ENCODE peak calls at places on chromosomes 3 and 15, in nine cellular contexts. One of them, this sample, is unnamed.

GRCh38 chr3:59327324-59327939 is 277.6 kb upstream of the CFAP20DC start:
- DNase-seq in IMR-90: peak; percentile 41
- DNase-seq in neural progenitor cell: peak; percentile 68
- DNase-seq in suprapubic skin: no peak
- DNase-seq in adipocyte: peak; percentile 27
- DNase-seq in cardiac muscle cell: no peak
- DNase-seq in mesendoderm: peak; percentile 86
- DNase-seq in neuronal stem cell: peak; percentile 61
- DNase-seq in Peyer's patch: no peak
- DNase-seq in this sample: no peak

GRCh38 chr15:57640935-57641682 is 49.4 kb downstream of the MYZAP start:
- DNase-seq in suprapubic skin: no peak
- DNase-seq in neural progenitor cell: peak; percentile 44
- DNase-seq in mesendoderm: peak; percentile 47
- DNase-seq in cardiac muscle cell: peak; percentile 32
- DNase-seq in Peyer's patch: no peak
- DNase-seq in adipocyte: peak; percentile 68
- DNase-seq in IMR-90: peak; percentile 12
- DNase-seq in neuronal stem cell: peak; percentile 15
- DNase-seq in this sample: peak; percentile 44

GRCh38 chr3:4824948-4825325 is 154.3 kb upstream of the BHLHE40 start:
- DNase-seq in cardiac muscle cell: no peak
- DNase-seq in Peyer's patch: no peak
- DNase-seq in adipocyte: peak; percentile 51
- DNase-seq in mesendoderm: peak; percentile 54
- DNase-seq in suprapubic skin: no peak
- DNase-seq in neuronal stem cell: no peak
- DNase-seq in IMR-90: peak; percentile 60
- DNase-seq in neural progenitor cell: no peak
- DNase-seq in this sample: no peak

GRCh38 chr15:63238796-63239195 is 38.6 kb upstream of the APH1B start:
- DNase-seq in neural progenitor cell: no peak
- DNase-seq in IMR-90: peak; percentile 78
- DNase-seq in Peyer's patch: no peak
- DNase-seq in neuronal stem cell: no peak
- DNase-seq in suprapubic skin: no peak
- DNase-seq in cardiac muscle cell: no peak
- DNase-seq in adipocyte: peak; percentile 75
- DNase-seq in mesendoderm: no peak
- DNase-seq in this sample: no peak

GRCh38 chr3:78519281-78519680 is 1248.5 kb downstream of the ROBO1 start:
- DNase-seq in cardiac muscle cell: no peak
- DNase-seq in neuronal stem cell: no peak
- DNase-seq in Peyer's patch: no peak
- DNase-seq in suprapubic skin: no peak
- DNase-seq in mesendoderm: no peak
- DNase-seq in IMR-90: no peak
- DNase-seq in adipocyte: peak; percentile 46
- DNase-seq in neural progenitor cell: no peak
- DNase-seq in this sample: no peak

GRCh38 chr3:112818289-112818688 is 28.4 kb downstream of the CD200R1L start:
- DNase-seq in neural progenitor cell: no peak
- DNase-seq in adipocyte: peak; percentile 70
- DNase-seq in neuronal stem cell: no peak
- DNase-seq in mesendoderm: no peak
- DNase-seq in Peyer's patch: no peak
- DNase-seq in suprapubic skin: no peak
- DNase-seq in IMR-90: peak; percentile 79
- DNase-seq in cardiac muscle cell: no peak
- DNase-seq in this sample: no peak

GRCh38 chr15:85457392-85457968 is 77.1 kb downstream of the AKAP13 start:
- DNase-seq in cardiac muscle cell: no peak
- DNase-seq in neural progenitor cell: no peak
- DNase-seq in IMR-90: no peak
- DNase-seq in suprapubic skin: no peak
- DNase-seq in mesendoderm: no peak
- DNase-seq in adipocyte: no peak
- DNase-seq in neuronal stem cell: no peak
- DNase-seq in Peyer's patch: no peak
- DNase-seq in this sample: no peak

GRCh38 chr3:37973250-37974054 is 17.1 kb upstream of the VILL start:
- DNase-seq in neuronal stem cell: no peak
- DNase-seq in IMR-90: peak; percentile 13
- DNase-seq in adipocyte: peak; percentile 18
- DNase-seq in mesendoderm: peak; percentile 45
- DNase-seq in neural progenitor cell: no peak
- DNase-seq in Peyer's patch: no peak
- DNase-seq in suprapubic skin: no peak
- DNase-seq in cardiac muscle cell: no peak
- DNase-seq in this sample: no peak

GRCh38 chr15:62606376-62607164 is 436.0 kb upstream of the TPM1 start:
- DNase-seq in cardiac muscle cell: no peak
- DNase-seq in mesendoderm: no peak
- DNase-seq in neuronal stem cell: no peak
- DNase-seq in neural progenitor cell: no peak
- DNase-seq in Peyer's patch: no peak
- DNase-seq in IMR-90: peak; percentile 100
- DNase-seq in adipocyte: peak; percentile 93
- DNase-seq in suprapubic skin: no peak
- DNase-seq in this sample: no peak

GRCh38 chr3:140031170-140031569 is 96.2 kb downstream of the CLSTN2 start:
- DNase-seq in mesendoderm: no peak
- DNase-seq in cardiac muscle cell: no peak
- DNase-seq in adipocyte: no peak
- DNase-seq in neuronal stem cell: no peak
- DNase-seq in IMR-90: no peak
- DNase-seq in Peyer's patch: no peak
- DNase-seq in suprapubic skin: no peak
- DNase-seq in neural progenitor cell: no peak
- DNase-seq in this sample: no peak

GRCh38 chr3:126125341-126125740 is 41.4 kb upstream of the SLC41A3 start:
- DNase-seq in Peyer's patch: no peak
- DNase-seq in IMR-90: no peak
- DNase-seq in suprapubic skin: peak; percentile 14
- DNase-seq in adipocyte: no peak
- DNase-seq in neuronal stem cell: no peak
- DNase-seq in cardiac muscle cell: no peak
- DNase-seq in mesendoderm: no peak
- DNase-seq in neural progenitor cell: no peak
- DNase-seq in this sample: no peak

GRCh38 chr3:168693870-168694269 is 598.1 kb upstream of the GOLIM4 start:
- DNase-seq in IMR-90: no peak
- DNase-seq in mesendoderm: peak; percentile 13
- DNase-seq in suprapubic skin: no peak
- DNase-seq in Peyer's patch: no peak
- DNase-seq in adipocyte: no peak
- DNase-seq in neuronal stem cell: no peak
- DNase-seq in neural progenitor cell: no peak
- DNase-seq in cardiac muscle cell: no peak
- DNase-seq in this sample: no peak

GRCh38 chr15:50353251-50353998 is 1.6 kb downstream of the GABPB1 start:
- DNase-seq in mesendoderm: no peak
- DNase-seq in Peyer's patch: no peak
- DNase-seq in suprapubic skin: no peak
- DNase-seq in cardiac muscle cell: peak; percentile 0
- DNase-seq in IMR-90: peak; percentile 95
- DNase-seq in neuronal stem cell: no peak
- DNase-seq in neural progenitor cell: no peak
- DNase-seq in adipocyte: peak; percentile 92
- DNase-seq in this sample: no peak

GRCh38 chr3:104717828-104718196 is 648.9 kb upstream of the ALCAM start:
- DNase-seq in suprapubic skin: no peak
- DNase-seq in mesendoderm: no peak
- DNase-seq in cardiac muscle cell: no peak
- DNase-seq in neuronal stem cell: no peak
- DNase-seq in neural progenitor cell: no peak
- DNase-seq in adipocyte: peak; percentile 4
- DNase-seq in Peyer's patch: no peak
- DNase-seq in IMR-90: peak; percentile 68
- DNase-seq in this sample: no peak

GRCh38 chr3:16961621-16962205 is 77.0 kb downstream of the PLCL2 start:
- DNase-seq in cardiac muscle cell: no peak
- DNase-seq in neuronal stem cell: no peak
- DNase-seq in adipocyte: no peak
- DNase-seq in Peyer's patch: no peak
- DNase-seq in neural progenitor cell: no peak
- DNase-seq in IMR-90: no peak
- DNase-seq in suprapubic skin: no peak
- DNase-seq in mesendoderm: peak; percentile 46
- DNase-seq in this sample: no peak

GRCh38 chr3:42101048-42101447 is 9.9 kb downstream of the TRAK1 start:
- DNase-seq in mesendoderm: no peak
- DNase-seq in neuronal stem cell: no peak
- DNase-seq in cardiac muscle cell: no peak
- DNase-seq in Peyer's patch: no peak
- DNase-seq in IMR-90: peak; percentile 79
- DNase-seq in neural progenitor cell: no peak
- DNase-seq in adipocyte: peak; percentile 81
- DNase-seq in suprapubic skin: no peak
- DNase-seq in this sample: no peak

GRCh38 chr3:175726228-175726627 is 867.1 kb downstream of the NAALADL2 start:
- DNase-seq in suprapubic skin: no peak
- DNase-seq in cardiac muscle cell: no peak
- DNase-seq in neural progenitor cell: no peak
- DNase-seq in mesendoderm: no peak
- DNase-seq in IMR-90: no peak
- DNase-seq in neuronal stem cell: no peak
- DNase-seq in adipocyte: no peak
- DNase-seq in Peyer's patch: no peak
- DNase-seq in this sample: no peak

GRCh38 chr3:162512488-162512887 is 1015.9 kb downstream of the OTOL1 start:
- DNase-seq in mesendoderm: no peak
- DNase-seq in neuronal stem cell: no peak
- DNase-seq in Peyer's patch: no peak
- DNase-seq in cardiac muscle cell: peak; percentile 61
- DNase-seq in adipocyte: no peak
- DNase-seq in neural progenitor cell: no peak
- DNase-seq in suprapubic skin: no peak
- DNase-seq in IMR-90: no peak
- DNase-seq in this sample: no peak

GRCh38 chr3:47283193-47283537 is 421 bp downstream of the KLHL18 start:
- DNase-seq in Peyer's patch: peak; percentile 43
- DNase-seq in neuronal stem cell: no peak
- DNase-seq in adipocyte: peak; percentile 50
- DNase-seq in cardiac muscle cell: no peak
- DNase-seq in mesendoderm: peak; percentile 37
- DNase-seq in neural progenitor cell: no peak
- DNase-seq in suprapubic skin: no peak
- DNase-seq in IMR-90: no peak
- DNase-seq in this sample: peak; percentile 24

DNA sequence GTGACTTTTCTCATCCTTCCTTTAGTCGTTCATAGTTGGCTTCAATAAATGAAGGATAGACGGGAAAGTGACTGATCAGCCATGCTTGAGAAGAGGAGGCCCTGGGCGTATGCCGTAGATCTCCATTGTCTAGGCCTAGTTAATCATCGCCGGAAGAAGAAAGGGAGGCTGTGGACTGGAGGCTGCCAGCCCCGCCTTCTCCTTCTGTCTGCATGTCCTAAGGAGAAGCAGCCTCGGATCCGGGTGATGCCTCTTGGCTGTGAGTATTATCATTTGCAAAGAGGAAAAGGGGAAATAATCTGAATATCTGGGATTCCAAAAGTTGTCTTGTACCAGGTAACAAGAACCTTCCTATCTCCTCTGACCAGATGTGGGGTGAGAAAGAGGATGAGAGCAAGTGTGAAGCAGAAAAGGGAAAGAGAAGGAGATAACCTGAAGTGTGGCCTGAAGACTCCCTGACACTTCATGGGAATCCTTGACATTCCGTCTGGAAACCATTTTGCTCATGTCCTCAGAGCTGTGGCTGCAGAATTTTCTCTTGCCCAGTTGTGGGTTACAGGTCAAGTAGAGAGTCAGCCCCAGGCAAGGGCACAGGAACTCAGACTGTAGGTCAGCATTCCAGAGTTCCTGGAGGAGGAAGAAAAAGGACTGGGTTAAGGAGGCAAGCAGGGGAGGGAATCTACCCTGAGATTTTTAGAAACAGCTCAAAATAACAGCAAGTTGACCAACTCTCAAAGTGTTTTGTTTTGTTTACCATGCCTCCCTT is 4.3 kb upstream of the THSD4 start:
- DNase-seq in IMR-90: no peak
- DNase-seq in adipocyte: peak; percentile 50
- DNase-seq in mesendoderm: peak; percentile 51
- DNase-seq in neural progenitor cell: no peak
- DNase-seq in suprapubic skin: no peak
- DNase-seq in neuronal stem cell: no peak
- DNase-seq in cardiac muscle cell: no peak
- DNase-seq in Peyer's patch: no peak
- DNase-seq in this sample: no peak
- H3K27me3 ChIP-seq in IMR-90: no peaks in the 10 kb centered on the region
- H3K27me3 ChIP-seq in adipocyte: no peaks in the 10 kb centered on the region
- H3K27me3 ChIP-seq in mesendoderm: no peaks in the 10 kb centered on the region
- H3K27me3 ChIP-seq in neural progenitor cell: peaks cover 17% of the 10 kb centered on the region
- H3K27me3 ChIP-seq in suprapubic skin: peaks cover 3% of the 10 kb centered on the region
- H3K27me3 ChIP-seq in neuronal stem cell: peaks cover 29% of the 10 kb centered on the region
- H3K27me3 ChIP-seq in cardiac muscle cell: no peaks in the 10 kb centered on the region
- H3K27me3 ChIP-seq in Peyer's patch: no peaks in the 10 kb centered on the region
- H3K27me3 ChIP-seq in this sample: no peaks in the 10 kb centered on the region

GRCh38 chr3:172766241-172766640 is 15.7 kb downstream of the ECT2 start:
- DNase-seq in suprapubic skin: no peak
- DNase-seq in mesendoderm: no peak
- DNase-seq in IMR-90: no peak
- DNase-seq in neural progenitor cell: no peak
- DNase-seq in neuronal stem cell: no peak
- DNase-seq in Peyer's patch: no peak
- DNase-seq in adipocyte: no peak
- DNase-seq in cardiac muscle cell: no peak
- DNase-seq in this sample: no peak
- H3K36me3 ChIP-seq in suprapubic skin: peaks cover 31% of the 10 kb centered on the region
- H3K36me3 ChIP-seq in mesendoderm: no peaks in the 10 kb centered on the region
- H3K36me3 ChIP-seq in IMR-90: peaks cover 11% of the 10 kb centered on the region
- H3K36me3 ChIP-seq in neural progenitor cell: peaks cover 87% of the 10 kb centered on the region
- H3K36me3 ChIP-seq in neuronal stem cell: peaks cover 11% of the 10 kb centered on the region
- H3K36me3 ChIP-seq in Peyer's patch: no peaks in the 10 kb centered on the region
- H3K36me3 ChIP-seq in adipocyte: peaks cover 36% of the 10 kb centered on the region
- H3K36me3 ChIP-seq in cardiac muscle cell: peaks cover 30% of the 10 kb centered on the region
- H3K36me3 ChIP-seq in this sample: no peaks in the 10 kb centered on the region

DNA sequence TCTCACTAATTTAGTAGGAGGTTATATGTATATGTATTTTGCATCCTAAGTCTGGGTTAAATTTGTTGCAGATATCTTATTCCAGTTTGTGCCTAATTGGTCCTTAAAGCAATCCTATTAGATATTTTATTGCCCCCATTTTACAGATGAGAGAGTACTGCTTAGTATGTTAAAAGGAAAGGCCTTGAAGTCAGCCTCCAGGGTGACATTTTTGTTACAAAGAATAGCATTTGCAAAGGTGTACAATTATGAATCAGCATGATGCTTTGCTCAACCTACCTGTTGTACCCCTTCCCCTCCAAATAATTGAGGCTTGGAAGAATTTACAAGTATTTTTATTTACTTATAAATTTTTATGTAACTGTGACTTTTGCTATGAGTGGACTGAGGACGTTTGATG is 14.0 kb downstream of the STT3B start:
- DNase-seq in suprapubic skin: no peak
- DNase-seq in neural progenitor cell: no peak
- DNase-seq in neuronal stem cell: no peak
- DNase-seq in cardiac muscle cell: no peak
- DNase-seq in mesendoderm: no peak
- DNase-seq in Peyer's patch: no peak
- DNase-seq in IMR-90: no peak
- DNase-seq in adipocyte: no peak
- DNase-seq in this sample: no peak
- H3K4me1 ChIP-seq in suprapubic skin: peaks cover 75% of the 10 kb centered on the region
- H3K4me1 ChIP-seq in neural progenitor cell: peaks cover 9% of the 10 kb centered on the region
- H3K4me1 ChIP-seq in neuronal stem cell: no peaks in the 10 kb centered on the region
- H3K4me1 ChIP-seq in cardiac muscle cell: peaks cover 25% of the 10 kb centered on the region
- H3K4me1 ChIP-seq in mesendoderm: no peaks in the 10 kb centered on the region
- H3K4me1 ChIP-seq in Peyer's patch: no peaks in the 10 kb centered on the region
- H3K4me1 ChIP-seq in IMR-90: peaks cover 6% of the 10 kb centered on the region
- H3K4me1 ChIP-seq in adipocyte: peaks cover 53% of the 10 kb centered on the region
- H3K4me1 ChIP-seq in this sample: peaks cover 8% of the 10 kb centered on the region

GRCh38 chr15:74957301-74958035 is 896 bp upstream of the RPP25 start:
- DNase-seq in neuronal stem cell: no peak
- DNase-seq in Peyer's patch: no peak
- DNase-seq in IMR-90: no peak
- DNase-seq in suprapubic skin: peak; percentile 86
- DNase-seq in adipocyte: no peak
- DNase-seq in cardiac muscle cell: peak; percentile 32
- DNase-seq in neural progenitor cell: peak; percentile 49
- DNase-seq in mesendoderm: no peak
- DNase-seq in this sample: no peak
- H3K27me3 ChIP-seq in neuronal stem cell: peaks cover 61% of the 10 kb centered on the region
- H3K27me3 ChIP-seq in Peyer's patch: no peaks in the 10 kb centered on the region
- H3K27me3 ChIP-seq in IMR-90: peaks cover 44% of the 10 kb centered on the region
- H3K27me3 ChIP-seq in suprapubic skin: peaks cover 16% of the 10 kb centered on the region
- H3K27me3 ChIP-seq in adipocyte: peaks cover 18% of the 10 kb centered on the region
- H3K27me3 ChIP-seq in cardiac muscle cell: peaks cover 38% of the 10 kb centered on the region
- H3K27me3 ChIP-seq in neural progenitor cell: peaks cover 80% of the 10 kb centered on the region
- H3K27me3 ChIP-seq in mesendoderm: peaks cover 24% of the 10 kb centered on the region
- H3K27me3 ChIP-seq in this sample: no peaks in the 10 kb centered on the region

This sample was measured in Caco-2.